ENCODE peak calls at places on chromosomes 6 and 20, in ten cellular contexts. Y, C, J, V, Q, D, E, P, G and R are unnamed samples.

GRCh38 chr20:19885981-19886665 is 128.1 kb downstream of the RIN2 start:
- DNase-seq in Y (peak; percentile 53), C (peak; percentile 49), J (no peak), V (peak; percentile 57), Q (peak; percentile 56), D (peak; percentile 61), E (peak; percentile 45), P (peak; percentile 63), G (no peak), R (no peak)

GRCh38 chr6:104625536-104625935 is 234.2 kb downstream of the HACE1 start:
- DNase-seq in Y (peak; percentile 82), C (peak; percentile 99), J (no peak), V (peak; percentile 75), Q (no peak), D (peak; percentile 16), E (peak; percentile 77), P (peak; percentile 13), G (no peak), R (no peak)

GRCh38 chr20:17837179-17837578 is 131.4 kb downstream of the SNX5 start:
- DNase-seq in Y (no peak), C (no peak), J (no peak), V (no peak), Q (no peak), D (no peak), E (no peak), P (no peak), G (no peak), R (no peak)

GRCh38 chr6:52284131-52284459 is 447 bp downstream of the MCM3 start:
- DNase-seq in Y (no peak), C (no peak), J (peak; percentile 37), V (peak; percentile 92), Q (no peak), D (peak; percentile 10), E (peak; percentile 31), P (peak; percentile 21), G (no peak), R (peak; percentile 71)

GRCh38 chr20:8205996-8206395 is 73.9 kb downstream of the PLCB1 start:
- DNase-seq in Y (no peak), C (no peak), J (no peak), V (no peak), Q (no peak), D (no peak), E (no peak), P (no peak), G (no peak), R (no peak)

GRCh38 chr20:21436186-21436585 is 38.9 kb upstream of the NKX2-4 start:
- DNase-seq in Y (peak; percentile 67), C (peak; percentile 86), J (no peak), V (no peak), Q (no peak), D (peak; percentile 72), E (peak; percentile 35), P (no peak), G (peak; percentile 68), R (no peak)

GRCh38 chr6:15512126-15512525 is 150.7 kb downstream of the DTNBP1 start:
- DNase-seq in Y (peak; percentile 30), C (no peak), J (no peak), V (no peak), Q (peak; percentile 56), D (no peak), E (no peak), P (no peak), G (no peak), R (no peak)

GRCh38 chr6:105835373-105835772 is 250.8 kb upstream of the PRDM1 start:
- DNase-seq in Y (peak; percentile 3), C (peak; percentile 87), J (peak; percentile 22), V (peak; percentile 89), Q (no peak), D (peak; percentile 48), E (peak; percentile 15), P (no peak), G (no peak), R (peak; percentile 37)

GRCh38 chr20:59577037-59577808 is 27.1 kb upstream of the PHACTR3 start:
- DNase-seq in Y (no peak), C (no peak), J (no peak), V (peak; percentile 58), Q (no peak), D (no peak), E (no peak), P (no peak), G (no peak), R (no peak)

GRCh38 chr20:59574308-59574707 is 30.0 kb upstream of the PHACTR3 start:
- DNase-seq in Y (no peak), C (no peak), J (no peak), V (peak; percentile 17), Q (no peak), D (no peak), E (no peak), P (no peak), G (no peak), R (no peak)

GRCh38 chr20:59575653-59576052 is 28.7 kb upstream of the PHACTR3 start:
- DNase-seq in Y (no peak), C (no peak), J (no peak), V (no peak), Q (no peak), D (no peak), E (no peak), P (no peak), G (no peak), R (no peak)

GRCh38 chr20:59577809-59578601 is 26.3 kb upstream of the PHACTR3 start:
- DNase-seq in Y (no peak), C (no peak), J (no peak), V (no peak), Q (no peak), D (no peak), E (no peak), P (no peak), G (no peak), R (no peak)

DNA sequence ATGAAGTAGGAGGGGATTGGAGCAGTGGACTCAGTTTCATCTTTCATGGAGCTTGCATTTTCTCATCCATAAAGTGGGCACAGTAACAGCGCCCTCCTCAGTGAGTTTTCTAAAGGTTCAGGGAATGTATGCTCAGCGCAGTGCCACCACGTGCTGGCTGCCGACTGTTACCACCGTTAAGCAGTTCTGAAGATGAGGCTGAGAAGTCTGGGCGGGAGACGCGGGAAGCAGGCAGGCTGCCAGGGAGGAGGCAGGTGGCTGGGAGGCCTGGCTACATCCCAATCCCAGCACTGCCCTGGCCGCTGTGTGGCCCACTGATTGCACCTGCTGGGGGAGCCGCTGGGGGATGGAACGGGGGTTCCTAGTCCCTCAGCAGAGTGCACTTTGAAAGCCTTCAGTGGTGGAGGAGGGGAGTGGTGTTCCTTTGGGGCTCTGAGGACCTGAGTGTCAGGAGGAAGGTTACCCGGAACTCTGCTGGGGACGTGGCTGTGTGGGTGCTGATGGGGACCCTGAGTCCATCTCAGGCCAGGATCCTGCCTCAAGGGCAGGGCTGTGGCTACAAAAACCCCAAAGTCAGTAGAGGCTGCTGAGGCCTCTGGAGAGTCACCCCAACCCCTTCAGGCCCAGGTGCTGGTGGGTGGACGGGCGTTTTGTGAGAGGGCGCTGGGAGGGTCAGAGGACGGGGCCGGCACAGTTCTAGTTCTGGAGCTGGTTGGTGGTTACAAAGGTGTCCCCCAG is 28.0 kb upstream of the PHACTR3 start:
- DNase-seq in Y (no peak), C (no peak), J (no peak), V (peak; percentile 56), Q (no peak), D (no peak), E (no peak), P (no peak), G (no peak), R (no peak)
- TF ChIP-seq CTCF in Y (no peak), C (no peak), J (peak; percentile 12), V (peak; percentile 51), Q (no peak), D (no peak), E (no peak), P (no peak), G (no peak), R (no peak)

DNA sequence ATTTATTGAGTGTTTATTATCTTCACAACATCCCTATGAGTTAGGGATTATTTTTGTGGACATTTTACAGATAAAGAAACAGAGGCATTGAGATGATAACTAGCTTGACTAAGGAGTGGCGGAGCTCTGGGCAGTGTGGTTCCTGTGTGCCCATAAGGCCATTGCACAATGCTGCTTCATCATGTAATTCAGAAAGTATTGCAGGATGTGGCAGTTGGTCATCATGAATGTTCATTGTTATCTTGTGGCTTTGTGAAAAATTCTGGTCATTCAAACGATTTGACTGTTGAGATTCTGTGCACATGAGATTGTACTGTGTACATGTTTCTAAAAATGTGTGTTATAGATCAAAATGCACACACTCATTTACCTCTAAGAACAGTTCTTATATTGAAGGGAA is 150.8 kb downstream of the ESR1 start:
- DNase-seq in Y (peak; percentile 80), C (peak; percentile 82), J (no peak), V (no peak), Q (no peak), D (no peak), E (peak; percentile 75), P (no peak), G (peak; percentile 15), R (no peak)
- TF ChIP-seq CTCF in Y (no peak), C (no peak), J (no peak), V (no peak), Q (no peak), D (no peak), E (no peak), P (no peak), G (no peak), R (no peak)

DNA sequence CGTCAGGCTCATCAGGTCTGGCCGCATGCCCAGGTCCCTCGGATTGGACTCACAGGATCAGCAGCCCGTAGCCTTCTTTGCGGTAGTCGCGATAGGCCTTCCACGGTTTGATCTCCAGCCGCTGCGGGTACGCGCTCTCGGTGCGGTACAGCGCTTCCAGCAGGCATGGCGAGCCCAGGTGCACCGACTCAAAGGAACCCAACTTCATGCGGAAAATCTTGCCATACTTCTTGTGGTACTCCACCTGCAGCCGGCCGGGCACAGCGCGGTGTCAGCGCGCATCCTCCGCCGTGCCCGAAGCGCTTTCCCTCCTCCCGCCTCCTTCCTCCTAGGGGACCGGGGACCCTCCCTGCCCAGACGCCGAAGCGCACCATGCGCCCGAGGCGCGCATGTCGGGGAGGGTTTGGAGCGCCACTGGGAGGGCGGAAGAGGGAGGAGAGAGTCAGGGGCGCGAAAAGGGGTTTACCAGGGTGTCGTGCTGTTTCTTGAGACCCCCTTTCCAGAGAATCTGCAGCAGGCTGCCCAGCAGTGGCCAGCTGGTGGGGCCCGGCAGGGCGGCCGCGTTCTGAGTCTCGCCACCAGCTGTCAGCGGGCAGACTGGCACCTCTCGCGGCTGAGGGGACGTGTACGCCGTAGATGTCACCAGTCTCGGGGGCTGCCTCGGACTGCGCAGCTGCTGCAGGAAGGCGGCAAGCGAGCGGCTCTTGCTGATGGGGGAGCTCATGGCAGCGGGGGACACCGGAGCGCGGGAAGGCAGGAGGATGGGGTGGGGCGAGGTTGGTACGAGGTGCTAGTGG is 732 bp downstream of the CYP24A1 start:
- DNase-seq in Y (no peak), C (peak; percentile 31), J (no peak), V (peak; percentile 82), Q (no peak), D (no peak), E (no peak), P (no peak), G (no peak), R (peak; percentile 16)
- TF ChIP-seq CTCF in Y (no peak), C (no peak), J (no peak), V (no peak), Q (no peak), D (no peak), E (no peak), P (no peak), G (no peak), R (no peak)

DNA sequence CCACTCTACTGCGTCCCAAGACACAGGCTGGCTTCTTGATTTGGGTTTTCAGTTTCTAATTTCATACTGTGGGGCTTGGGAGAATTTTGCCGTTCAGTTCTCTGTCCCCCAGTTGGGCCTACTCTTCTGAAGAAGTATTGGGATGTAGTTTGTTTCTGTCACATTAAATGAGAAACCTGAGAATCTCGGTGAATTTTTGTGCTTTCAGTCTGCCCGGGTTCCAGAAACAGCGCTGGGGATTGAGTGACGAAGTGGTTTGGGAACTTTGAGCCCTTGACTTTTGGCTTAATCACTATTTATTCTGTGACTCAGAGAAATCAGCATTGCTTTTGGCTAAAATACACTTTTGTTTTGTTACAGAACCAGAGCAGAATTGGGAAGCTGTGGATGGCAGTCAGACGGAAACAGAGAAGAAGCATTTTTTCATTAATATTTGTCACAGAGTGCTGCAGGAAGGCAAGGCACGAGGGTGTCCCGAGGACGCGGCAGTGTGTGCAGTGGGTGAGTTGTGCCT is 74.0 kb downstream of the IGF2R start:
- DNase-seq in Y (peak; percentile 40), C (peak; percentile 74), J (no peak), V (no peak), Q (no peak), D (peak; percentile 20), E (peak; percentile 48), P (no peak), G (no peak), R (no peak)
- TF ChIP-seq CTCF in Y (no peak), C (no peak), J (no peak), V (no peak), Q (no peak), D (no peak), E (no peak), P (no peak), G (no peak), R (no peak)